ENCODE peak calls at places on chromosome 13, in nine cellular contexts. H is tibial nerve, Z is Peyer's patch, N is heart right ventricle, W is lower lobe of right lung, B is GM23338, C is PC-9, E is neuronal stem cell, D is aorta. K is an unnamed sample.

GRCh38 chr13:71785361-71785760 is 81.6 kb downstream of the DACH1 start:
- DNase-seq in H (no peak), Z (no peak), N (no peak), W (no peak), B (no peak), C (no peak), E (no peak), D (no peak), K (no peak)

GRCh38 chr13:36420437-36420891 is 11.8 kb upstream of the CCNA1 start:
- DNase-seq in H (peak; percentile 58), Z (peak; percentile 43), N (peak; percentile 64), W (peak; percentile 62), B (peak; percentile 90), C (peak; percentile 63), E (peak; percentile 73), D (peak; percentile 83), K (peak; percentile 60)

GRCh38 chr13:44158741-44159632 is 214.6 kb upstream of the SERP2 start:
- DNase-seq in H (no peak), Z (no peak), N (no peak), W (no peak), B (no peak), C (peak; percentile 34), E (no peak), D (no peak), K (no peak)

GRCh38 chr13:85261757-85262346 is 537.4 kb downstream of the SLITRK6 start:
- DNase-seq in H (no peak), Z (no peak), N (no peak), W (no peak), B (peak; percentile 11), C (no peak), E (no peak), D (no peak), K (no peak)

GRCh38 chr13:96771501-96772367 is 222.5 kb downstream of the OXGR1 start:
- DNase-seq in H (no peak), Z (no peak), N (no peak), W (peak; percentile 39), B (no peak), C (no peak), E (no peak), D (no peak), K (no peak)

GRCh38 chr13:59623516-59623915 is 540.2 kb downstream of the DIAPH3 start:
- DNase-seq in H (no peak), Z (no peak), N (no peak), W (no peak), B (peak; percentile 38), C (no peak), E (no peak), D (no peak), K (no peak)

GRCh38 chr13:76928456-76928855 is 19.9 kb upstream of the ACOD1 start:
- DNase-seq in H (no peak), Z (no peak), N (no peak), W (no peak), B (no peak), C (no peak), E (no peak), D (no peak), K (no peak)

GRCh38 chr13:20828540-20829364 is 55.0 kb upstream of the EEF1AKMT1 start:
- DNase-seq in H (no peak), Z (no peak), N (peak; percentile 52), W (no peak), B (peak; percentile 87), C (peak; percentile 12), E (peak; percentile 43), D (no peak), K (no peak)

GRCh38 chr13:30810261-30810701 is 74.9 kb downstream of the ALOX5AP start:
- DNase-seq in H (no peak), Z (no peak), N (no peak), W (no peak), B (no peak), C (no peak), E (no peak), D (no peak), K (no peak)

GRCh38 chr13:30303269-30303668 is 4.1 kb downstream of the KATNAL1 start:
- DNase-seq in H (no peak), Z (no peak), N (no peak), W (no peak), B (no peak), C (no peak), E (no peak), D (no peak), K (no peak)

GRCh38 chr13:58324130-58324529 is 692.6 kb downstream of the PCDH17 start:
- DNase-seq in H (no peak), Z (no peak), N (no peak), W (no peak), B (no peak), C (no peak), E (no peak), D (no peak), K (no peak)

GRCh38 chr13:21639604-21640003 is 31.3 kb upstream of the FGF9 start:
- DNase-seq in H (no peak), Z (no peak), N (no peak), W (no peak), B (no peak), C (no peak), E (peak; percentile 66), D (no peak), K (no peak)

GRCh38 chr13:30031488-30031887 is 181.1 kb upstream of the UBL3 start:
- DNase-seq in H (no peak), Z (no peak), N (no peak), W (no peak), B (no peak), C (no peak), E (no peak), D (no peak), K (no peak)

GRCh38 chr13:40657307-40657706 is 9.1 kb downstream of the FOXO1 start:
- DNase-seq in H (no peak), Z (no peak), N (no peak), W (no peak), B (no peak), C (no peak), E (no peak), D (no peak), K (no peak)

GRCh38 chr13:87274209-87274819 is 396.9 kb upstream of the SLITRK5 start:
- DNase-seq in H (no peak), Z (no peak), N (peak; percentile 15), W (no peak), B (peak; percentile 89), C (peak; percentile 32), E (peak; percentile 60), D (no peak), K (no peak)

GRCh38 chr13:33994826-33995502 is 177.0 kb downstream of the RFC3 start:
- DNase-seq in H (no peak), Z (no peak), N (no peak), W (no peak), B (no peak), C (no peak), E (no peak), D (no peak), K (no peak)

GRCh38 chr13:23575632-23576031 is 5.4 kb downstream of the TNFRSF19 start:
- DNase-seq in H (no peak), Z (no peak), N (no peak), W (no peak), B (no peak), C (no peak), E (no peak), D (no peak), K (no peak)

GRCh38 chr13:23570099-23570926 is at the start of gene TNFRSF19:
- DNase-seq in H (peak; percentile 41), Z (no peak), N (peak; percentile 76), W (no peak), B (peak; percentile 26), C (no peak), E (no peak), D (no peak), K (no peak)

GRCh38 chr13:23570931-23571330 is 719 bp downstream of the TNFRSF19 start:
- DNase-seq in H (no peak), Z (no peak), N (no peak), W (no peak), B (no peak), C (no peak), E (no peak), D (no peak), K (no peak)

GRCh38 chr13:23572836-23573235 is 2.6 kb downstream of the TNFRSF19 start:
- DNase-seq in H (no peak), Z (no peak), N (no peak), W (no peak), B (no peak), C (no peak), E (no peak), D (no peak), K (no peak)

GRCh38 chr13:23574421-23574820 is 4.2 kb downstream of the TNFRSF19 start:
- DNase-seq in H (no peak), Z (no peak), N (no peak), W (no peak), B (no peak), C (no peak), E (no peak), D (no peak), K (no peak)
- H3K4me3 ChIP-seq in H (no peak overlapping the region), Z (no peak overlapping the region), N (no peak overlapping the region), W (no peak overlapping the region), B (no peak overlapping the region), C (no peak overlapping the region), E (no peak overlapping the region), D (no peak overlapping the region), K (no peak overlapping the region)

GRCh38 chr13:79492313-79492798 is 11.4 kb downstream of the NDFIP2 start:
- DNase-seq in H (no peak), Z (no peak), N (no peak), W (no peak), B (peak; percentile 38), C (no peak), E (no peak), D (no peak), K (no peak)
- H3K27ac ChIP-seq in H (peak overlapping the region; percentile 29), Z (no peak overlapping the region), N (no peak overlapping the region), W (peak overlapping the region; percentile 54), B (peak overlapping the region; percentile 26), C (peak overlapping the region; percentile 3), E (no peak overlapping the region), D (no peak overlapping the region), K (no peak overlapping the region)

DNA sequence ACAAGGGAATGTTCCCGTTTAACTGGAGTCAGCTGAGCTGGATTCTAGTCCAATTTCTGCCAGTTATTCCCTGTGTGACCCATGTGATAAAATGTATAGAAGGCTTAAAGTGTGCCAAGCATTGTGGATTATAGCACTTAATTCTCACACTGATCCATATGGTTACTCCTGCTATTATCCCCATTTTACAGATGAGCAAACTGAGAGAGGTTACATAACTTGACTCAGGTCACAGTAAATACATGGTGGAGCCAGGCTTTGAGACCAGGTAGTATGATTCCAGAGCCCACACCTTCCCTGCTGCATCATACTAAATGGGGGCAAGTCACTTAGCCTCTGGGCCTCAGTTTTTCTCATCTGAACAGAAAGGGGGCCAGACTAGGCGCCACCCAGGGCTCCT is 2.0 kb upstream of the DHRS12 start:
- DNase-seq in H (no peak), Z (no peak), N (no peak), W (no peak), B (no peak), C (no peak), E (no peak), D (no peak), K (no peak)
- H3K4me1 ChIP-seq in H (peaks cover 45% of the 10 kb centered on the region), Z (no peaks in the 10 kb centered on the region), N (peaks cover 31% of the 10 kb centered on the region), W (peaks cover 33% of the 10 kb centered on the region), B (peaks cover 39% of the 10 kb centered on the region), C (peaks cover 26% of the 10 kb centered on the region), E (peaks cover 22% of the 10 kb centered on the region), D (peaks cover 6% of the 10 kb centered on the region), K (peaks cover 28% of the 10 kb centered on the region)

DNA sequence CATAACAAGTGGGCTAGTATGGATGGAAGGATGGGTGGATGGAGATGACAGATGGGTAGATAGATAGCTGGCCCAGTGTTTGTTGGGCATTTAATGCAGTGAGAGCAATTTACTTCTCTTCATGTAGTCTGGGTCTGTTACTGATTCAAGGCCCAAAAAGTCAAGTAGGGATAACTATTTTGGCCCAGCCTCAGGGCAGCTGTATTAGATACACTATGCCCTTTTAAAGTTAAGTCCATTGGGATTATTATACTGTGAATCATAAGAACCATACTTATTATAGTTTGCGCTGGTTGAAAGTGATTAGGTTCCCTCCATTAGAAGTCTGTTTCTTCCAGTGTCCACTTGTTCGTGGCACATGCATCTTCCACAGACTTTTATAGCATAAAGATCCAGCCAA is 4.7 kb downstream of the ITGBL1 start:
- DNase-seq in H (no peak), Z (no peak), N (no peak), W (no peak), B (no peak), C (no peak), E (no peak), D (no peak), K (no peak)
- H3K4me3 ChIP-seq in H (no peak overlapping the region), Z (no peak overlapping the region), N (no peak overlapping the region), W (no peak overlapping the region), B (no peak overlapping the region), C (no peak overlapping the region), E (no peak overlapping the region), D (no peak overlapping the region), K (no peak overlapping the region)

K was measured in right lobe of liver.